ENCODE peak calls at places on chromosome 1, in five cellular contexts. B is RWPE2; D is activated CD4-positive, CD25-positive, alpha-beta regulatory T cell treated with anti-CD3 and anti-CD28 coated beads, Interleukin-2, amount 50 U/mL, for 72 hours; X is endothelial cell of umbilical vein; W is neural progenitor cell. Q is an unnamed sample.

GRCh38 chr1:177800386-177801058 is 169.3 kb downstream of the SEC16B start:
- DNase-seq in B (no peak), D (no peak), X (no peak), W (no peak), Q (no peak)

GRCh38 chr1:18884727-18885126 is 17.6 kb downstream of the ALDH4A1 start:
- DNase-seq in B (no peak), D (no peak), X (no peak), W (no peak), Q (no peak)

GRCh38 chr1:81760487-81761097 is 40.1 kb upstream of the ADGRL2 start:
- DNase-seq in B (no peak), D (no peak), X (peak), W (peak), Q (no peak)

GRCh38 chr1:161153682-161154337 is at the start of gene UFC1:
- DNase-seq in B (peak), D (peak), X (peak), W (peak), Q (peak)

GRCh38 chr1:173663159-173663558 is 6.5 kb downstream of the ANKRD45 start:
- DNase-seq in B (no peak), D (no peak), X (no peak), W (no peak), Q (no peak)

GRCh38 chr1:160748877-160749269 is 9.8 kb downstream of the SLAMF7 start:
- DNase-seq in B (no peak), D (no peak), X (no peak), W (no peak), Q (no peak)

GRCh38 chr1:165403835-165404482 is 41.0 kb downstream of the RXRG start:
- DNase-seq in B (no peak), D (no peak), X (peak), W (peak), Q (no peak)

GRCh38 chr1:1758692-1759455 is 19.4 kb downstream of the NADK start:
- DNase-seq in B (peak), D (no peak), X (peak), W (no peak), Q (peak)